ENCODE peak calls at places on chromosome 1, in six cellular contexts. One of them, this sample, is unnamed.

GRCh38 chr1:85366391-85366790 is 90.0 kb upstream of the BCL10 start:
- DNase-seq in uterus: no peak
- DNase-seq in hepatocyte: no peak
- DNase-seq in cardiac muscle cell: peak; percentile 85
- DNase-seq in CD8-positive, alpha-beta memory T cell: no peak
- DNase-seq in thoracic aorta: no peak
- DNase-seq in this sample: peak; percentile 90

GRCh38 chr1:146036990-146037646 is 15.6 kb upstream of the HJV start:
- DNase-seq in thoracic aorta: peak; percentile 36
- DNase-seq in CD8-positive, alpha-beta memory T cell: peak; percentile 82
- DNase-seq in uterus: peak; percentile 85
- DNase-seq in cardiac muscle cell: peak; percentile 90
- DNase-seq in hepatocyte: peak; percentile 84
- DNase-seq in this sample: peak; percentile 94

GRCh38 chr1:199687321-199687720 is 340.2 kb upstream of the NR5A2 start:
- DNase-seq in thoracic aorta: no peak
- DNase-seq in uterus: no peak
- DNase-seq in CD8-positive, alpha-beta memory T cell: no peak
- DNase-seq in cardiac muscle cell: peak; percentile 24
- DNase-seq in hepatocyte: no peak
- DNase-seq in this sample: peak; percentile 81

GRCh38 chr1:205827623-205828022 is 14.6 kb upstream of the SLC41A1 start:
- DNase-seq in uterus: no peak
- DNase-seq in hepatocyte: no peak
- DNase-seq in CD8-positive, alpha-beta memory T cell: no peak
- DNase-seq in cardiac muscle cell: no peak
- DNase-seq in thoracic aorta: no peak
- DNase-seq in this sample: no peak

GRCh38 chr1:3018576-3018975 is 2.7 kb upstream of the ACTRT2 start:
- DNase-seq in uterus: no peak
- DNase-seq in hepatocyte: no peak
- DNase-seq in CD8-positive, alpha-beta memory T cell: no peak
- DNase-seq in cardiac muscle cell: no peak
- DNase-seq in thoracic aorta: no peak
- DNase-seq in this sample: no peak

GRCh38 chr1:8302181-8302681 is 15.7 kb upstream of the SLC45A1 start:
- DNase-seq in hepatocyte: no peak
- DNase-seq in thoracic aorta: no peak
- DNase-seq in uterus: no peak
- DNase-seq in cardiac muscle cell: peak; percentile 16
- DNase-seq in CD8-positive, alpha-beta memory T cell: no peak
- DNase-seq in this sample: peak; percentile 77

GRCh38 chr1:201883266-201883665 is 5.4 kb upstream of the SHISA4 start:
- DNase-seq in cardiac muscle cell: no peak
- DNase-seq in hepatocyte: no peak
- DNase-seq in CD8-positive, alpha-beta memory T cell: no peak
- DNase-seq in uterus: no peak
- DNase-seq in thoracic aorta: no peak
- DNase-seq in this sample: no peak

GRCh38 chr1:19013826-19014548 is 57.5 kb upstream of the IFFO2 start:
- DNase-seq in CD8-positive, alpha-beta memory T cell: no peak
- DNase-seq in uterus: no peak
- DNase-seq in cardiac muscle cell: no peak
- DNase-seq in hepatocyte: peak; percentile 66
- DNase-seq in thoracic aorta: no peak
- DNase-seq in this sample: no peak

GRCh38 chr1:168421399-168422004 is 122.3 kb downstream of the XCL2 start:
- DNase-seq in thoracic aorta: no peak
- DNase-seq in uterus: no peak
- DNase-seq in hepatocyte: no peak
- DNase-seq in cardiac muscle cell: no peak
- DNase-seq in CD8-positive, alpha-beta memory T cell: peak; percentile 61
- DNase-seq in this sample: no peak

GRCh38 chr1:226420860-226421259 is 13.0 kb upstream of the PARP1 start:
- DNase-seq in hepatocyte: no peak
- DNase-seq in cardiac muscle cell: no peak
- DNase-seq in uterus: no peak
- DNase-seq in thoracic aorta: no peak
- DNase-seq in CD8-positive, alpha-beta memory T cell: no peak
- DNase-seq in this sample: no peak

GRCh38 chr1:29646161-29646775 is 409.9 kb downstream of the PTPRU start:
- DNase-seq in thoracic aorta: no peak
- DNase-seq in CD8-positive, alpha-beta memory T cell: no peak
- DNase-seq in uterus: no peak
- DNase-seq in hepatocyte: no peak
- DNase-seq in cardiac muscle cell: no peak
- DNase-seq in this sample: no peak

GRCh38 chr1:114094303-114094663 is 59.4 kb downstream of the SYT6 start:
- DNase-seq in cardiac muscle cell: peak; percentile 26
- DNase-seq in hepatocyte: peak; percentile 39
- DNase-seq in thoracic aorta: no peak
- DNase-seq in CD8-positive, alpha-beta memory T cell: no peak
- DNase-seq in uterus: no peak
- DNase-seq in this sample: peak; percentile 9

GRCh38 chr1:150186789-150187559 is 37.3 kb downstream of the PLEKHO1 start:
- DNase-seq in thoracic aorta: no peak
- DNase-seq in CD8-positive, alpha-beta memory T cell: no peak
- DNase-seq in hepatocyte: peak; percentile 66
- DNase-seq in uterus: no peak
- DNase-seq in cardiac muscle cell: peak; percentile 65
- DNase-seq in this sample: peak; percentile 55

GRCh38 chr1:41381691-41382530 is 20.7 kb downstream of the FOXO6 start:
- DNase-seq in uterus: peak; percentile 67
- DNase-seq in cardiac muscle cell: peak; percentile 65
- DNase-seq in hepatocyte: peak; percentile 63
- DNase-seq in CD8-positive, alpha-beta memory T cell: no peak
- DNase-seq in thoracic aorta: no peak
- DNase-seq in this sample: peak; percentile 35

GRCh38 chr1:115179397-115179835 is 90.1 kb upstream of the TSPAN2 start:
- DNase-seq in uterus: no peak
- DNase-seq in thoracic aorta: no peak
- DNase-seq in cardiac muscle cell: peak; percentile 95
- DNase-seq in CD8-positive, alpha-beta memory T cell: no peak
- DNase-seq in hepatocyte: peak; percentile 70
- DNase-seq in this sample: peak; percentile 99

GRCh38 chr1:183029591-183030000 is 6.4 kb downstream of the LAMC1 start:
- DNase-seq in cardiac muscle cell: peak; percentile 52
- DNase-seq in CD8-positive, alpha-beta memory T cell: no peak
- DNase-seq in uterus: no peak
- DNase-seq in thoracic aorta: no peak
- DNase-seq in hepatocyte: peak; percentile 43
- DNase-seq in this sample: peak; percentile 89

GRCh38 chr1:150237746-150238145 is 1.8 kb upstream of the ANP32E start:
- DNase-seq in cardiac muscle cell: no peak
- DNase-seq in CD8-positive, alpha-beta memory T cell: no peak
- DNase-seq in hepatocyte: no peak
- DNase-seq in uterus: no peak
- DNase-seq in thoracic aorta: no peak
- DNase-seq in this sample: no peak

GRCh38 chr1:118335372-118335771 is 150.3 kb upstream of the SPAG17 start:
- DNase-seq in uterus: no peak
- DNase-seq in thoracic aorta: no peak
- DNase-seq in CD8-positive, alpha-beta memory T cell: no peak
- DNase-seq in hepatocyte: no peak
- DNase-seq in cardiac muscle cell: peak; percentile 47
- DNase-seq in this sample: peak; percentile 86

GRCh38 chr1:213820362-213821149 is 167.2 kb upstream of the PROX1 start:
- DNase-seq in hepatocyte: peak; percentile 28
- DNase-seq in uterus: no peak
- DNase-seq in cardiac muscle cell: no peak
- DNase-seq in thoracic aorta: no peak
- DNase-seq in CD8-positive, alpha-beta memory T cell: no peak
- DNase-seq in this sample: no peak

GRCh38 chr1:177983824-177984528 is 14.1 kb upstream of the SEC16B start:
- DNase-seq in CD8-positive, alpha-beta memory T cell: no peak
- DNase-seq in thoracic aorta: peak; percentile 21
- DNase-seq in hepatocyte: peak; percentile 78
- DNase-seq in cardiac muscle cell: peak; percentile 96
- DNase-seq in uterus: peak; percentile 70
- DNase-seq in this sample: peak; percentile 96

GRCh38 chr1:201383647-201384405 is 6.3 kb upstream of the TNNT2 start:
- DNase-seq in uterus: no peak
- DNase-seq in cardiac muscle cell: peak; percentile 41
- DNase-seq in CD8-positive, alpha-beta memory T cell: no peak
- DNase-seq in hepatocyte: peak; percentile 72
- DNase-seq in thoracic aorta: no peak
- DNase-seq in this sample: peak; percentile 91

GRCh38 chr1:180939706-180940094 is 27.0 kb downstream of the KIAA1614 start:
- DNase-seq in hepatocyte: no peak
- DNase-seq in CD8-positive, alpha-beta memory T cell: no peak
- DNase-seq in cardiac muscle cell: no peak
- DNase-seq in uterus: no peak
- DNase-seq in thoracic aorta: no peak
- DNase-seq in this sample: no peak

GRCh38 chr1:151815716-151816327 is 10.6 kb upstream of the LINGO4 start:
- DNase-seq in CD8-positive, alpha-beta memory T cell: peak; percentile 75
- DNase-seq in uterus: no peak
- DNase-seq in cardiac muscle cell: no peak
- DNase-seq in hepatocyte: no peak
- DNase-seq in thoracic aorta: no peak
- DNase-seq in this sample: no peak

GRCh38 chr1:207152792-207153434 is 48.9 kb downstream of the C4BPA start:
- DNase-seq in uterus: no peak
- DNase-seq in cardiac muscle cell: no peak
- DNase-seq in CD8-positive, alpha-beta memory T cell: no peak
- DNase-seq in thoracic aorta: no peak
- DNase-seq in hepatocyte: no peak
- DNase-seq in this sample: no peak

GRCh38 chr1:20430355-20431290 is 55.4 kb downstream of the CAMK2N1 start:
- DNase-seq in uterus: no peak
- DNase-seq in CD8-positive, alpha-beta memory T cell: no peak
- DNase-seq in hepatocyte: peak; percentile 48
- DNase-seq in cardiac muscle cell: peak; percentile 38
- DNase-seq in thoracic aorta: no peak
- DNase-seq in this sample: no peak

GRCh38 chr1:51494138-51494830 is 24.8 kb downstream of the EPS15 start:
- DNase-seq in hepatocyte: no peak
- DNase-seq in thoracic aorta: no peak
- DNase-seq in cardiac muscle cell: no peak
- DNase-seq in CD8-positive, alpha-beta memory T cell: no peak
- DNase-seq in uterus: no peak
- DNase-seq in this sample: no peak

GRCh38 chr1:51489472-51489871 is 29.6 kb downstream of the EPS15 start:
- DNase-seq in cardiac muscle cell: peak; percentile 6
- DNase-seq in thoracic aorta: no peak
- DNase-seq in hepatocyte: no peak
- DNase-seq in CD8-positive, alpha-beta memory T cell: no peak
- DNase-seq in uterus: no peak
- DNase-seq in this sample: no peak

GRCh38 chr1:51487628-51488027 is 31.4 kb downstream of the EPS15 start:
- DNase-seq in uterus: no peak
- DNase-seq in cardiac muscle cell: no peak
- DNase-seq in CD8-positive, alpha-beta memory T cell: no peak
- DNase-seq in hepatocyte: no peak
- DNase-seq in thoracic aorta: no peak
- DNase-seq in this sample: no peak

GRCh38 chr1:51488372-51489050 is 30.6 kb downstream of the EPS15 start:
- DNase-seq in thoracic aorta: no peak
- DNase-seq in hepatocyte: no peak
- DNase-seq in CD8-positive, alpha-beta memory T cell: no peak
- DNase-seq in uterus: no peak
- DNase-seq in cardiac muscle cell: peak; percentile 34
- DNase-seq in this sample: no peak

DNA sequence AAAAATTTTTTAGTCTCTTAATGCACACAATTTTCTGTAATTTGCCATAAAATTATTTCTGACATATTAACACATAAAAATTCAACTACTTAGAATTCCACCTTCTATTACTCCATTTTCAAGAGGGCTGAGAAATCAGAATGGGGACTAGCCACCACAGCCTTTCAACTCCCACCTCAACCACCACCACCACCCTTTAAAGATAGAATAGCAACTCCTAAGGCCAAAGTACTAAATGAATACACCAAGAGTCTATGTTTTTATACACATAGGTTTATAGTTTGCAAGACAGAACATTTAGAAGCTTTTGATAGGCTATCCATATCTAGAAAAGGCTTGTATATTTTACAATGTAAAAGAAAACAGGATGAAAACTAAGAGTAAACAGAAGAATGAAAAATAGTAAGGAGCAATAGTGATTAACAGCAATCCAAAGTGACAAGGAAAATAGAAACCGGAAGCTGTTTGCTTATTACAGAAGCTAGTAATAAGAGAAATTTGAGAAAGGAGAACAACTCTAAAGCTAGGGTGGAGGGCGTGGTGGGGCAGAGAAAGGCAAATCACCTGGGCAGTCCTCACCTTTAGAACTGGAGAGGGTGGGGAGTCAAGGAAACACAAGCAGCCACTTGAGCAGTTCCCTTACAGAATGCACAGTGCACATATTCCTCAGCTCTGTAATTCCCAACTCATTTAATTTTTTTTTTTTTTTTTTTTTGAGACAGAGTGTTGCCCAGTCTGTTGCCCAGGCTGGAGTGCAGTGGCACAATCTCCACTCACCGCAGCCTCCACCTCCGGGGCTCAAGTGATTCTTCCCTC is 27.7 kb downstream of the EPS15 start:
- DNase-seq in hepatocyte: no peak
- DNase-seq in uterus: no peak
- DNase-seq in CD8-positive, alpha-beta memory T cell: no peak
- DNase-seq in cardiac muscle cell: no peak
- DNase-seq in thoracic aorta: no peak
- DNase-seq in this sample: no peak
- H3K4me1 ChIP-seq in hepatocyte: no peaks in the 10 kb centered on the region
- H3K4me1 ChIP-seq in uterus: peaks cover 3% of the 10 kb centered on the region
- H3K4me1 ChIP-seq in CD8-positive, alpha-beta memory T cell: peaks cover 41% of the 10 kb centered on the region
- H3K4me1 ChIP-seq in cardiac muscle cell: peaks cover 25% of the 10 kb centered on the region
- H3K4me1 ChIP-seq in thoracic aorta: peaks cover 68% of the 10 kb centered on the region
- H3K4me1 ChIP-seq in this sample: peaks cover 2% of the 10 kb centered on the region

DNA sequence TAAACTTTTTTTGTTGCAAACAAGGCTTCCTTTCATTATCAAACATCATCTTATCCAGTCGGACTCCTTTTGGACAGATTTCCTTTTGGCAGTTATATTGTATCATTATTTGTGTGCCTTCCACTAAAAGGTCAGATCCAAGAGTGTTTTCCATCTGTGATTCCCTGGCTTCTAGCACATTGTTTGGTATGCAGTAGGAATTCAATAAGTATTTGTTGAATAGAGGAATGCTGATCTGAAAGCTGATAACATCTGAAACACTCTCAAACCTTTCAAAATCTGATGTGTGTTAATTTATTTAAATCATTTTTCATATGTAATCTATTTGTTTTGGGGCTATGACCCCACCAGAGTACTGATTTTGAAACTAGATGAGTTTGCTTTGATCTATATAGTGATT is 39.0 kb downstream of the NDC1 start:
- DNase-seq in thoracic aorta: no peak
- DNase-seq in hepatocyte: no peak
- DNase-seq in uterus: no peak
- DNase-seq in CD8-positive, alpha-beta memory T cell: no peak
- DNase-seq in cardiac muscle cell: no peak
- DNase-seq in this sample: no peak
- H3K4me1 ChIP-seq in thoracic aorta: no peaks in the 10 kb centered on the region
- H3K4me1 ChIP-seq in hepatocyte: no peaks in the 10 kb centered on the region
- H3K4me1 ChIP-seq in uterus: no peaks in the 10 kb centered on the region
- H3K4me1 ChIP-seq in CD8-positive, alpha-beta memory T cell: no peaks in the 10 kb centered on the region
- H3K4me1 ChIP-seq in cardiac muscle cell: no peaks in the 10 kb centered on the region
- H3K4me1 ChIP-seq in this sample: no peaks in the 10 kb centered on the region

GRCh38 chr1:76425104-76425842 is 350.7 kb downstream of the ST6GALNAC3 start:
- DNase-seq in cardiac muscle cell: peak; percentile 15
- DNase-seq in CD8-positive, alpha-beta memory T cell: no peak
- DNase-seq in hepatocyte: no peak
- DNase-seq in thoracic aorta: no peak
- DNase-seq in uterus: no peak
- DNase-seq in this sample: no peak
- H3K4me1 ChIP-seq in cardiac muscle cell: peaks cover 13% of the 10 kb centered on the region
- H3K4me1 ChIP-seq in CD8-positive, alpha-beta memory T cell: no peaks in the 10 kb centered on the region
- H3K4me1 ChIP-seq in hepatocyte: peaks cover 6% of the 10 kb centered on the region
- H3K4me1 ChIP-seq in thoracic aorta: peaks cover 60% of the 10 kb centered on the region
- H3K4me1 ChIP-seq in uterus: no peaks in the 10 kb centered on the region
- H3K4me1 ChIP-seq in this sample: no peaks in the 10 kb centered on the region

GRCh38 chr1:94084085-94084484 is 36.9 kb downstream of the ABCA4 start:
- DNase-seq in uterus: no peak
- DNase-seq in thoracic aorta: no peak
- DNase-seq in cardiac muscle cell: no peak
- DNase-seq in CD8-positive, alpha-beta memory T cell: no peak
- DNase-seq in hepatocyte: no peak
- DNase-seq in this sample: no peak
- H3K4me1 ChIP-seq in uterus: no peaks in the 10 kb centered on the region
- H3K4me1 ChIP-seq in thoracic aorta: no peaks in the 10 kb centered on the region
- H3K4me1 ChIP-seq in cardiac muscle cell: no peaks in the 10 kb centered on the region
- H3K4me1 ChIP-seq in CD8-positive, alpha-beta memory T cell: no peaks in the 10 kb centered on the region
- H3K4me1 ChIP-seq in hepatocyte: no peaks in the 10 kb centered on the region
- H3K4me1 ChIP-seq in this sample: peaks cover 2% of the 10 kb centered on the region

This sample was measured in fibroblast of lung.